ENCODE peak calls at places on chromosomes 3 and 15, in seven cellular contexts. One of them, this sample, is unnamed.

GRCh38 chr3:103393395-103394186 is 958.8 kb downstream of the ZPLD1 start:
- DNase-seq in GM23338: no peak
- DNase-seq in upper lobe of right lung: no peak
- DNase-seq in psoas muscle: no peak
- DNase-seq in right lobe of liver: no peak
- DNase-seq in CD8-positive, alpha-beta memory T cell: no peak
- DNase-seq in body of pancreas: no peak
- DNase-seq in this sample: no peak

GRCh38 chr3:134931045-134931775 is 136.2 kb downstream of the EPHB1 start:
- DNase-seq in upper lobe of right lung: no peak
- DNase-seq in GM23338: peak
- DNase-seq in right lobe of liver: no peak
- DNase-seq in body of pancreas: no peak
- DNase-seq in psoas muscle: no peak
- DNase-seq in CD8-positive, alpha-beta memory T cell: no peak
- DNase-seq in this sample: no peak

GRCh38 chr15:70355275-70355795 is 257.6 kb upstream of the TLE3 start:
- DNase-seq in GM23338: no peak
- DNase-seq in right lobe of liver: no peak
- DNase-seq in upper lobe of right lung: peak
- DNase-seq in body of pancreas: no peak
- DNase-seq in CD8-positive, alpha-beta memory T cell: no peak
- DNase-seq in psoas muscle: no peak
- DNase-seq in this sample: no peak

GRCh38 chr3:119161240-119161639 is 12.2 kb upstream of the UPK1B start:
- DNase-seq in GM23338: no peak
- DNase-seq in right lobe of liver: no peak
- DNase-seq in psoas muscle: no peak
- DNase-seq in upper lobe of right lung: no peak
- DNase-seq in body of pancreas: no peak
- DNase-seq in CD8-positive, alpha-beta memory T cell: no peak
- DNase-seq in this sample: no peak

GRCh38 chr15:91032919-91033803 is 10.8 kb upstream of the VPS33B start:
- DNase-seq in upper lobe of right lung: peak
- DNase-seq in CD8-positive, alpha-beta memory T cell: peak
- DNase-seq in right lobe of liver: peak
- DNase-seq in GM23338: peak
- DNase-seq in psoas muscle: peak
- DNase-seq in body of pancreas: peak
- DNase-seq in this sample: no peak

GRCh38 chr3:76497636-76498035 is 542.3 kb upstream of the ROBO2 start:
- DNase-seq in CD8-positive, alpha-beta memory T cell: no peak
- DNase-seq in upper lobe of right lung: no peak
- DNase-seq in body of pancreas: no peak
- DNase-seq in right lobe of liver: no peak
- DNase-seq in GM23338: peak
- DNase-seq in psoas muscle: no peak
- DNase-seq in this sample: no peak

GRCh38 chr3:138469869-138470268 is 35.5 kb downstream of the ESYT3 start:
- DNase-seq in upper lobe of right lung: peak
- DNase-seq in right lobe of liver: no peak
- DNase-seq in body of pancreas: no peak
- DNase-seq in psoas muscle: no peak
- DNase-seq in CD8-positive, alpha-beta memory T cell: no peak
- DNase-seq in GM23338: no peak
- DNase-seq in this sample: no peak

GRCh38 chr3:73575519-73575918 is 49.2 kb downstream of the PDZRN3 start:
- DNase-seq in GM23338: no peak
- DNase-seq in body of pancreas: no peak
- DNase-seq in CD8-positive, alpha-beta memory T cell: no peak
- DNase-seq in upper lobe of right lung: no peak
- DNase-seq in right lobe of liver: no peak
- DNase-seq in psoas muscle: no peak
- DNase-seq in this sample: no peak

GRCh38 chr3:178022599-178022998 is 513.6 kb upstream of the KCNMB2 start:
- DNase-seq in CD8-positive, alpha-beta memory T cell: no peak
- DNase-seq in right lobe of liver: no peak
- DNase-seq in psoas muscle: no peak
- DNase-seq in GM23338: no peak
- DNase-seq in upper lobe of right lung: no peak
- DNase-seq in body of pancreas: no peak
- DNase-seq in this sample: peak

GRCh38 chr15:64701051-64701450 is 74.3 kb downstream of the RBPMS2 start:
- DNase-seq in GM23338: peak
- DNase-seq in upper lobe of right lung: no peak
- DNase-seq in psoas muscle: no peak
- DNase-seq in body of pancreas: no peak
- DNase-seq in CD8-positive, alpha-beta memory T cell: no peak
- DNase-seq in right lobe of liver: no peak
- DNase-seq in this sample: no peak

GRCh38 chr15:99433757-99434211 is 132.0 kb upstream of the MEF2A start:
- DNase-seq in psoas muscle: no peak
- DNase-seq in body of pancreas: no peak
- DNase-seq in right lobe of liver: no peak
- DNase-seq in CD8-positive, alpha-beta memory T cell: no peak
- DNase-seq in upper lobe of right lung: peak
- DNase-seq in GM23338: no peak
- DNase-seq in this sample: peak

GRCh38 chr15:57550640-57551039 is 41.1 kb upstream of the MYZAP start:
- DNase-seq in GM23338: no peak
- DNase-seq in body of pancreas: peak
- DNase-seq in psoas muscle: peak
- DNase-seq in right lobe of liver: no peak
- DNase-seq in upper lobe of right lung: peak
- DNase-seq in CD8-positive, alpha-beta memory T cell: no peak
- DNase-seq in this sample: peak

GRCh38 chr15:62444104-62445027 is 279.3 kb upstream of the C2CD4B start:
- DNase-seq in psoas muscle: peak
- DNase-seq in body of pancreas: no peak
- DNase-seq in GM23338: no peak
- DNase-seq in upper lobe of right lung: no peak
- DNase-seq in CD8-positive, alpha-beta memory T cell: no peak
- DNase-seq in right lobe of liver: no peak
- DNase-seq in this sample: no peak

GRCh38 chr3:171383206-171384018 is 76.8 kb downstream of the TNIK start:
- DNase-seq in right lobe of liver: no peak
- DNase-seq in body of pancreas: no peak
- DNase-seq in CD8-positive, alpha-beta memory T cell: no peak
- DNase-seq in psoas muscle: no peak
- DNase-seq in GM23338: no peak
- DNase-seq in upper lobe of right lung: no peak
- DNase-seq in this sample: no peak

GRCh38 chr3:164879201-164879600 is 199.1 kb downstream of the SI start:
- DNase-seq in upper lobe of right lung: no peak
- DNase-seq in GM23338: peak
- DNase-seq in CD8-positive, alpha-beta memory T cell: no peak
- DNase-seq in body of pancreas: no peak
- DNase-seq in right lobe of liver: no peak
- DNase-seq in psoas muscle: no peak
- DNase-seq in this sample: peak

DNA sequence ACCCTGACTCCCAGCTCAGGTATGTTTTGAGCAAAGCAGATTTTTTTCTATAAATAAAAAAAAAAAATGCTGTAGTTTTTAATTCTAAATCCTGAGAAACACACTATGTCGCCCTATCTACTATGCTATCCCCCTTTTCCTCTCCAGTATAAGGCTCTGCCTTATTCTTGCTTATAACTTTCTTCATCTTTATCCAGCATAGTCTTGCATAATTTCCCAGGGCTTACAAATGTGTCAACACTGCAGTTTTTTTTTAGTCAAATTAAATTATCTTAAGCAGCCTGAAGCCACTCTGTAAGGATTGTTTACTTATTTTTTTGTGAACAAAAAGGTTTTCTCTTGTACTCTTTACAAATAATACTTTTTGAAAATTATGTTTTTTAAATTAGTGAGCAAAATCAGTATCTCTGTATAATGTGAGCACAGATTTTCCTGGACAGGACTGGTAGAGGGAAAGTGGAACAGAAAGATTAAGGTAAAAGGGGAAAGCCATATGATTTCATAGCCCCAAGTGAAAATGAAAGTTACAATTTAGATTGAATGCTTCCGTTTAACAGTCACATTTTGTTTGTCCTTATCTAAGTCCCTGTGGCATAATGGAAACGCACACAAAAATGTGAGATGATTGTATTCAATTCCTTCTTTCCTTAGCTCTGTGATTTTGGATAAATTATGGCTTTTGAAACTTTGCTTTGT is 5.6 kb upstream of the PYDC2 start:
- DNase-seq in CD8-positive, alpha-beta memory T cell: no peak
- DNase-seq in upper lobe of right lung: no peak
- DNase-seq in GM23338: no peak
- DNase-seq in psoas muscle: no peak
- DNase-seq in right lobe of liver: no peak
- DNase-seq in body of pancreas: no peak
- DNase-seq in this sample: no peak
- H3K27ac ChIP-seq in CD8-positive, alpha-beta memory T cell: no peak
- H3K27ac ChIP-seq in upper lobe of right lung: no peak
- H3K27ac ChIP-seq in GM23338: no peak
- H3K27ac ChIP-seq in psoas muscle: no peak
- H3K27ac ChIP-seq in right lobe of liver: no peak
- H3K27ac ChIP-seq in body of pancreas: no peak
- H3K27ac ChIP-seq in this sample: no peak

GRCh38 chr3:160038862-160039562 is 50.4 kb downstream of the IL12A start:
- DNase-seq in upper lobe of right lung: peak
- DNase-seq in CD8-positive, alpha-beta memory T cell: no peak
- DNase-seq in GM23338: peak
- DNase-seq in right lobe of liver: no peak
- DNase-seq in psoas muscle: no peak
- DNase-seq in body of pancreas: peak
- DNase-seq in this sample: peak
- H3K4me3 ChIP-seq in upper lobe of right lung: peak
- H3K4me3 ChIP-seq in CD8-positive, alpha-beta memory T cell: no peak
- H3K4me3 ChIP-seq in GM23338: peak
- H3K4me3 ChIP-seq in right lobe of liver: no peak
- H3K4me3 ChIP-seq in psoas muscle: peak
- H3K4me3 ChIP-seq in body of pancreas: no peak
- H3K4me3 ChIP-seq in this sample: peak

DNA sequence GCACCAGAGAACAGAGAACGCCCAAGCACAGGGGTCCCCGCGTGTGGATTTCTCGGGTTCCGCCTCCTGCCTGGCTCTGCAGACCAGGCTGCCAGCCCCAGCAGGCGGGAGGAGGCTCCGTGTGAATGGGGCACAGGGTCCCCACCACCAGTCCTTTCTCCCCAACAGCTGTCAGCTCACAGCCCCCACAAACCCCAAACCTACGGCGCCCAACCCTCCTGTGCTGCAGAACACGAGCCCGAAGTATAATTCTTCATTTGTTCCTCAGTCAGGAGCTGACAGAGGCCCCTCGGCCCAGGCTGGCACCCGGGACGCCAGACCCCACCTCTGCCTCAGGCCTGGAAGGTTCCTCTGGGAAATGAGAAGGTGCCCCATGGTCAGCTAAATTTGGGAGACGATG is 78.0 kb downstream of the TBC1D2B start:
- DNase-seq in GM23338: no peak
- DNase-seq in body of pancreas: no peak
- DNase-seq in right lobe of liver: no peak
- DNase-seq in psoas muscle: no peak
- DNase-seq in upper lobe of right lung: no peak
- DNase-seq in CD8-positive, alpha-beta memory T cell: peak
- DNase-seq in this sample: no peak
- H3K27ac ChIP-seq in GM23338: no peak
- H3K27ac ChIP-seq in body of pancreas: no peak
- H3K27ac ChIP-seq in right lobe of liver: no peak
- H3K27ac ChIP-seq in psoas muscle: no peak
- H3K27ac ChIP-seq in upper lobe of right lung: no peak
- H3K27ac ChIP-seq in CD8-positive, alpha-beta memory T cell: no peak
- H3K27ac ChIP-seq in this sample: no peak

GRCh38 chr15:92384391-92384790 is 9.3 kb upstream of the ST8SIA2 start:
- DNase-seq in body of pancreas: no peak
- DNase-seq in GM23338: no peak
- DNase-seq in CD8-positive, alpha-beta memory T cell: no peak
- DNase-seq in upper lobe of right lung: no peak
- DNase-seq in psoas muscle: no peak
- DNase-seq in right lobe of liver: no peak
- DNase-seq in this sample: no peak

GRCh38 chr15:92385096-92385495 is 8.6 kb upstream of the ST8SIA2 start:
- DNase-seq in GM23338: no peak
- DNase-seq in psoas muscle: no peak
- DNase-seq in body of pancreas: no peak
- DNase-seq in right lobe of liver: no peak
- DNase-seq in upper lobe of right lung: no peak
- DNase-seq in CD8-positive, alpha-beta memory T cell: no peak
- DNase-seq in this sample: no peak

GRCh38 chr15:92383528-92384326 is 10.0 kb upstream of the ST8SIA2 start:
- DNase-seq in upper lobe of right lung: no peak
- DNase-seq in GM23338: peak
- DNase-seq in right lobe of liver: no peak
- DNase-seq in body of pancreas: peak
- DNase-seq in psoas muscle: no peak
- DNase-seq in CD8-positive, alpha-beta memory T cell: no peak
- DNase-seq in this sample: no peak
- H3K4me3 ChIP-seq in upper lobe of right lung: no peak
- H3K4me3 ChIP-seq in GM23338: no peak
- H3K4me3 ChIP-seq in right lobe of liver: no peak
- H3K4me3 ChIP-seq in body of pancreas: no peak
- H3K4me3 ChIP-seq in psoas muscle: no peak
- H3K4me3 ChIP-seq in CD8-positive, alpha-beta memory T cell: no peak
- H3K4me3 ChIP-seq in this sample: no peak

DNA sequence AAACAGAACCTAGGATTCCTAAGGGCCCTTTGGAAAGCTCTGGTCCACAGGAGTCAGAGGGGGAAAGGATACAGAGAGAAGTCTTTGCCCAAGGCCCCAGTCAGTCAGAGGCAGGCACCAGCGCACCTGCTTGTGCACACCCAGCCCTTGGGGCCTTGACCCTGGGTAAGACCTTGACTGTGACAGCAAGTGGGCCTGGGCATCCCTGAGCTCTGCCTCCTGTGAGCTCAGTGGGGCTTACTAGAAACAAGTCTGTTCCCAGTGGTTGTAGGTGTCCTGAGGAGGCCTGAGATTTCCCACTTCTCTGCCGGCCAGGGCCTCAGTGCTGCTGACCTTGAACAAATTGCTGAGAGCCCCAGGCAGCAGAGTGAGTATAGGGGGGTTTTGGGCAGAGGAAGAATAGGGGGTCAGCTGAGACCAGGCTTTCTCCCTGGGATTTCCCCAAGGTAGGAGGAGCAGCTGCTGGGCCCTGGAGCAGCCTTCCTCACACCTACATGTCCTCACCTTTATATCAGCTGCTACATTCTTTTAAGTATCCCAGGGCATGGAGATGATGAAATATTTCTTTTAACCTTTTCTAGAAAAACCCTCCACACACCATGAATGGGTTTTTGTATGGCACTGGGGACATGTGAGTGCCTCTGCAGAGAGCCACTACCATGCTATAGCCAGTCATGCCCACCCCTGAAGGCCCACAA is 9.7 kb upstream of the DAG1 start:
- DNase-seq in CD8-positive, alpha-beta memory T cell: no peak
- DNase-seq in upper lobe of right lung: no peak
- DNase-seq in psoas muscle: no peak
- DNase-seq in right lobe of liver: no peak
- DNase-seq in body of pancreas: peak
- DNase-seq in GM23338: no peak
- DNase-seq in this sample: no peak
- H3K27ac ChIP-seq in CD8-positive, alpha-beta memory T cell: no peak
- H3K27ac ChIP-seq in upper lobe of right lung: no peak
- H3K27ac ChIP-seq in psoas muscle: no peak
- H3K27ac ChIP-seq in right lobe of liver: no peak
- H3K27ac ChIP-seq in body of pancreas: peak
- H3K27ac ChIP-seq in GM23338: peak
- H3K27ac ChIP-seq in this sample: no peak

This sample was measured in dorsolateral prefrontal cortex.